ENCODE peak calls at places on chromosomes 13 and 19, in seven cellular contexts. Q is thoracic aorta, O is AG09309, U is IMR-90, N is uterus, P is tibial nerve, B is heart left ventricle. A is an unnamed sample.

GRCh38 chr19:36748431-36749275 is 24.0 kb downstream of the ZNF850 start:
- DNase-seq in P (no peak), B (no peak), N (no peak), U (no peak), O (no peak), Q (no peak), A (no peak)

GRCh38 chr13:43057653-43058317 is 34.4 kb downstream of the DNAJC15 start:
- DNase-seq in O (peak; percentile 11), Q (no peak), B (peak; percentile 38), U (no peak), P (no peak), N (no peak), A (no peak)

GRCh38 chr19:29528946-29529645 is 3.3 kb downstream of the VSTM2B start:
- DNase-seq in P (no peak), Q (no peak), U (no peak), B (no peak), O (no peak), N (no peak), A (no peak)

GRCh38 chr19:17510220-17510993 is 1.0 kb upstream of the PGLS start:
- DNase-seq in P (no peak), Q (no peak), N (no peak), O (no peak), U (no peak), B (no peak), A (no peak)

GRCh38 chr19:51398096-51398704 is 7.8 kb upstream of the C19orf84 start:
- DNase-seq in U (peak; percentile 18), O (no peak), B (no peak), Q (no peak), P (no peak), N (no peak), A (no peak)

GRCh38 chr13:93344048-93344447 is 117.4 kb downstream of the GPC6 start:
- DNase-seq in U (no peak), N (no peak), Q (no peak), B (no peak), O (no peak), P (no peak), A (no peak)

GRCh38 chr19:48965806-48966540 is 864 bp downstream of the FTL start:
- DNase-seq in N (peak; percentile 91), B (peak; percentile 89), U (peak; percentile 76), O (no peak), P (peak; percentile 91), Q (peak; percentile 84), A (peak; percentile 40)

GRCh38 chr13:41505209-41505835 is 48.0 kb downstream of the RGCC start:
- DNase-seq in Q (no peak), B (no peak), P (no peak), O (peak; percentile 85), N (no peak), U (peak; percentile 96), A (no peak)

GRCh38 chr19:7214329-7215089 is 79.7 kb downstream of the INSR start:
- DNase-seq in P (no peak), Q (no peak), U (no peak), B (no peak), O (no peak), N (no peak), A (no peak)

GRCh38 chr13:18952225-18953016 is 229.2 kb downstream of the TUBA3C start:
- DNase-seq in P (no peak), B (no peak), N (no peak), O (no peak), Q (no peak), U (no peak), A (no peak)

GRCh38 chr19:40357655-40358054 is 9.2 kb downstream of the PLD3 start:
- DNase-seq in N (no peak), U (peak; percentile 54), P (no peak), B (no peak), O (no peak), Q (no peak), A (no peak)
- H3K4me3 ChIP-seq in N (no peak overlapping the region), U (no peak overlapping the region), P (no peak overlapping the region), B (no peak overlapping the region), O (no peak overlapping the region), Q (no peak overlapping the region), A (no peak overlapping the region)

DNA sequence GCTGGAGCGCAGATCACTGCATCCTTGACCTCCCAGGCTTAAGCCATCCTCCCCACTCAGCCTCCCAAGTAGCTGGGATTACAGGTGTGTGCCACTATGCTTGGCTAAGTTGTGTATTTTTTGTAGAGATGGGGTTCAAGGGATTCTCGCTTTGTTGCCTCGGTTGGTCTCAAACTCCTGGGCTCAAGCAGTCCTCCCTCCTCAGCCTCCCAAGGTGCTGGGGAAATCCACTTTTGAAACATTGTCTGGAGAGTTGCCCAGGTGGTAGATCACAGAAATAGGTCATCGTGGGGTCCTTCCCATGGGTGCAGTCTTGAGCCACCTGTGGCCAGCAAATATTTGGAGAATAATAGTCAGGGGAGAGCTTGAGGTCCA is 5.2 kb downstream of the LDLR start:
- DNase-seq in Q (no peak), U (no peak), O (no peak), N (no peak), P (no peak), B (no peak), A (no peak)
- H3K4me3 ChIP-seq in Q (no peak overlapping the region), U (no peak overlapping the region), O (no peak overlapping the region), N (no peak overlapping the region), P (no peak overlapping the region), B (no peak overlapping the region), A (no peak overlapping the region)

GRCh38 chr19:3176715-3177501 is 1.7 kb upstream of the S1PR4 start:
- DNase-seq in Q (no peak), B (no peak), N (no peak), U (peak; percentile 67), O (peak; percentile 37), P (no peak), A (no peak)

GRCh38 chr19:3175761-3176714 is 2.5 kb upstream of the S1PR4 start:
- DNase-seq in U (peak; percentile 65), Q (no peak), B (no peak), O (peak; percentile 80), P (peak; percentile 33), N (no peak), A (peak; percentile 77)

GRCh38 chr19:3178377-3178972 is at the start of gene S1PR4:
- DNase-seq in N (no peak), U (no peak), O (no peak), P (no peak), B (no peak), Q (no peak), A (no peak)

GRCh38 chr19:3178973-3179738 is 587 bp downstream of the S1PR4 start:
- DNase-seq in U (no peak), P (no peak), N (no peak), O (no peak), Q (no peak), B (no peak), A (no peak)

GRCh38 chr19:3179739-3180293 is 1.2 kb downstream of the S1PR4 start:
- DNase-seq in B (no peak), Q (no peak), P (no peak), N (no peak), O (no peak), U (no peak), A (no peak)
- H3K4me3 ChIP-seq in B (peak overlapping the region; percentile 41), Q (peak overlapping the region; percentile 53), P (no peak overlapping the region), N (no peak overlapping the region), O (no peak overlapping the region), U (no peak overlapping the region), A (no peak overlapping the region)

GRCh38 chr13:51704399-51705306 is 99.3 kb downstream of the DHRS12 start:
- DNase-seq in N (no peak), Q (no peak), P (no peak), U (no peak), O (no peak), B (no peak), A (no peak)
- H3K4me3 ChIP-seq in N (no peak overlapping the region), Q (no peak overlapping the region), P (no peak overlapping the region), U (no peak overlapping the region), O (no peak overlapping the region), B (no peak overlapping the region), A (no peak overlapping the region)

GRCh38 chr13:94967183-94968039 is 255.1 kb upstream of the SOX21 start:
- DNase-seq in N (no peak), O (no peak), B (no peak), Q (no peak), U (no peak), P (no peak), A (no peak)
- H3K4me3 ChIP-seq in N (peak overlapping the region; percentile 14), O (peak overlapping the region; percentile 28), B (peak overlapping the region; percentile 41), Q (peak overlapping the region; percentile 38), U (peak overlapping the region; percentile 20), P (peak overlapping the region; percentile 36), A (no peak overlapping the region)

DNA sequence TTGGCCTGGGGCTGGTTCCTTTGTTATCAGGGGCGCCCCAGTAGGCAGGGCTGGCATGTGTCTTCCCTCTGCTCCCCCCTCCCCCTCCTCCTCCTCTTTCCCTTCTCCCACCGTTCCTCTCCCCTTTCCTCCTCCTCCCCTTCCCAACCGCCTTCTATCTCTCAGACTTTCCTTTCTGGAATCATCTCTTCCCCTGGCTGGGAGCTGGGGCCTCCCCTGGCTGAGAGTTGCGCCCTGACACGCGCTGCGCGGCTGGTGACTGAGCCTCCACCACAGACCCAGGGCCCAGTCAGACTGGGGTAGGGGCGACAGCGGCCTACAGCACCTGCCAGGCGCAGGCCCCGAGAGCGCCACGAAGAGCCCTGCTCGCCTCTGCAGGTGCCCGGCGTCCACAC is 2.8 kb downstream of the PNMA8B start:
- DNase-seq in U (no peak), B (no peak), Q (no peak), O (no peak), N (no peak), P (no peak), A (no peak)
- H3K4me3 ChIP-seq in U (no peak overlapping the region), B (peak overlapping the region; percentile 65), Q (peak overlapping the region; percentile 68), O (no peak overlapping the region), N (peak overlapping the region; percentile 40), P (peak overlapping the region; percentile 22), A (no peak overlapping the region)

GRCh38 chr13:23547000-23547590 is 23.1 kb upstream of the TNFRSF19 start:
- DNase-seq in N (peak; percentile 25), O (no peak), U (peak; percentile 7), B (peak; percentile 58), P (no peak), Q (no peak), A (no peak)
- H3K4me3 ChIP-seq in N (peak overlapping the region; percentile 50), O (peak overlapping the region; percentile 62), U (peak overlapping the region; percentile 58), B (peak overlapping the region; percentile 61), P (peak overlapping the region; percentile 32), Q (peak overlapping the region; percentile 75), A (no peak overlapping the region)